ENCODE peak calls at places on chromosomes 11 and 22, in four cellular contexts. R, E, Y and T are unnamed samples. For H3K4me1 and H3K27me3, the result is how much of the 10 kb centered on the place peaks cover.

GRCh38 chr11:126034880-126035279 is 27.8 kb downstream of the CDON start:
- DNase-seq in E (no peak), R (no peak), Y (no peak), T (no peak)

GRCh38 chr11:3375552-3375951 is 3.4 kb downstream of the ZNF195 start:
- DNase-seq in R (no peak), Y (no peak), E (no peak), T (no peak)

GRCh38 chr11:3135491-3136440 is 29.3 kb downstream of the OSBPL5 start:
- DNase-seq in Y (no peak), E (no peak), R (peak), T (no peak)

GRCh38 chr11:118128310-118128709 is 24.3 kb downstream of the SCN4B start:
- DNase-seq in Y (no peak), E (no peak), R (no peak), T (no peak)

GRCh38 chr11:19351426-19351825 is 110.7 kb upstream of the E2F8 start:
- DNase-seq in Y (no peak), R (no peak), E (no peak), T (no peak)

GRCh38 chr11:95849087-95849825 is 59.0 kb downstream of the CEP57 start:
- DNase-seq in Y (peak), R (peak), E (no peak), T (peak)

GRCh38 chr11:79237111-79237510 is 203.7 kb downstream of the TENM4 start:
- DNase-seq in E (no peak), R (no peak), Y (no peak), T (no peak)

GRCh38 chr11:45388472-45388871 is 102.3 kb upstream of the SYT13 start:
- DNase-seq in R (no peak), Y (no peak), E (no peak), T (no peak)

GRCh38 chr22:48440176-48440575 is 1387.5 kb downstream of the BRD1 start:
- DNase-seq in Y (no peak), E (no peak), R (peak), T (no peak)

GRCh38 chr22:50218996-50219727 is 18.4 kb downstream of the SELENOO start:
- DNase-seq in E (no peak), R (peak), Y (peak), T (peak)

GRCh38 chr11:2529636-2530035 is 84.8 kb downstream of the KCNQ1 start:
- DNase-seq in R (peak), E (no peak), Y (no peak), T (no peak)

GRCh38 chr11:116193321-116194114 is 579.3 kb downstream of the BUD13 start:
- DNase-seq in E (no peak), R (peak), Y (peak), T (peak)

GRCh38 chr11:61516675-61517516 is 8.3 kb downstream of the LRRC10B start:
- DNase-seq in E (no peak), R (no peak), Y (peak), T (no peak)

GRCh38 chr11:70811915-70812314 is 413.6 kb downstream of the CTTN start:
- DNase-seq in Y (no peak), E (no peak), R (no peak), T (no peak)

GRCh38 chr22:20210473-20211059 is 57.6 kb downstream of the RTN4R start:
- DNase-seq in Y (no peak), E (no peak), R (no peak), T (no peak)

GRCh38 chr11:64543818-64544217 is 47.2 kb upstream of the SLC22A12 start:
- DNase-seq in Y (no peak), E (no peak), R (no peak), T (no peak)
- H3K4me1 ChIP-seq in Y (under half), E (under half), R (under half), T (under half)

DNA sequence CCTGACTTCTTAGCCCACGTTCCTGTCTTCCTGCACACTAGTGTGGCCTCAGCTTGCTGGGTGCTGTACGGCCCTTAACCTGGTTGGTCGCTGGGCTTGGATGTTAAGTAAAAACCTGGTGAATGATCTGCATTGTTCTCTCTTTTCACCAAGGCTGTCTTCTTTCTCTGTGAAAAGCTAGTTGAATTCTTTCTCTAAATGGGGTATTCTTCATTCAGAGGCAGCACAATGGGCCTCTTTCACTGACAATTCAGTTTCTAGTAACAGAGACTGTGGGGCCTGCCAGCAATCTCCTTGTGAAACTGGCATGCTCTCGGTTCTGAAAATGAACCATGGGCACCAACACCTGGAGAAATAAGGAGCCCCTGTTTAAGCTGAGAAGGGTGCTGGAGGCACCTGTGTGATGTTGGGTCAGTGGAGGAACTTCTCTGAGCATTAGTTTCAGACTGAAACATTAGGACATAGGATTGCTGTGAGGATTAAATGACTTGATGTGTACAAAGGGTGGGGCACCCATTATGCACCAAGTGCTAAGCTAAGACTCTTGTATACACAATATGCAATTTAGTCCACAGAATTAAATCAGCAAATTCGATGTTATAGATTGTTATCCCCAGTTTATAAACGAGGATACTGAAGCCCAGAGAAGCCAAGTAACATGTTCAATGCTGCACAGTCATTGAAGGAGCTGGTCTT is 33.1 kb upstream of the ELF5 start:
- DNase-seq in R (no peak), Y (no peak), E (no peak), T (no peak)
- H3K27me3 ChIP-seq in R (under half), Y (half or more), E (under half), T (under half)

GRCh38 chr11:90218606-90219005 is 4.2 kb downstream of the CHORDC1 start:
- DNase-seq in E (no peak), R (peak), Y (no peak), T (no peak)

GRCh38 chr11:90220391-90220790 is 2.5 kb downstream of the CHORDC1 start:
- DNase-seq in Y (peak), R (no peak), E (no peak), T (peak)

GRCh38 chr11:90222152-90222458 is 744 bp downstream of the CHORDC1 start:
- DNase-seq in R (no peak), E (no peak), Y (no peak), T (no peak)

GRCh38 chr11:90216611-90217010 is 6.2 kb downstream of the CHORDC1 start:
- DNase-seq in R (no peak), E (no peak), Y (no peak), T (no peak)

DNA sequence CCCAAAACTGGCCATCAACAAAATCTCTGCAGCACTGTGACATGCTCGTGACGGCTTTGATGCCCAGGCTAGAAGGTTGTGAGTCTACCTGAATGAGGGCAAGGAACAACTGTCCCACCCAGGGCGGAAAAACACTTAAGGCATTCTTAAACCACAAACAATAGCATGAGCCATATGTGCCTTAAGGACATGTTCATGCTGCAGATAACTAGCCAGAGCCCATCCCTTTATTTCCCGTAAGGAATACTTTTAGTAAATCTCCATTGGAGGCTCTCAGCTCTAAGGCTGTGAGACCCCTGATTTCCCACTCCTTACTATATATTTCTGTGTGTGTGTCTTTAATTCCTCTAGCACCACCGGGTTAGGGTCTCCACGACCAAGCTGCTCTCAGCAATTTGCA is 3.4 kb downstream of the CHORDC1 start:
- DNase-seq in E (no peak), R (no peak), Y (no peak), T (no peak)
- H3K4me1 ChIP-seq in E (under half), R (under half), Y (under half), T (under half)

GRCh38 chr22:29315286-29316195 is at the start of gene RASL10A:
- DNase-seq in R (peak), E (no peak), Y (no peak), T (no peak)

GRCh38 chr22:29316429-29316828 is 932 bp upstream of the RASL10A start:
- DNase-seq in Y (no peak), R (peak), E (no peak), T (no peak)

GRCh38 chr22:29319072-29319471 is 3.6 kb upstream of the RASL10A start:
- DNase-seq in E (no peak), R (no peak), Y (no peak), T (no peak)

GRCh38 chr22:29325356-29325755 is 9.9 kb upstream of the RASL10A start:
- DNase-seq in E (no peak), Y (no peak), R (no peak), T (no peak)

GRCh38 chr22:29320546-29320945 is 5.0 kb upstream of the RASL10A start:
- DNase-seq in Y (peak), R (no peak), E (no peak), T (no peak)
- H3K27me3 ChIP-seq in Y (under half), R (under half), E (under half), T (under half)

GRCh38 chr11:83172551-83172950 is 15.6 kb downstream of the PCF11 start:
- DNase-seq in E (no peak), R (no peak), Y (no peak), T (no peak)
- H3K4me1 ChIP-seq in E (half or more), R (half or more), Y (under half), T (under half)

GRCh38 chr11:119531623-119532022 is 108.7 kb upstream of the THY1 start:
- DNase-seq in E (no peak), Y (no peak), R (no peak), T (no peak)
- H3K27me3 ChIP-seq in E (under half), Y (half or more), R (under half), T (under half)